ENCODE peak calls at places on chromosome 1, in nine cellular contexts. V, X, W, S, Z, N, E, I and P are unnamed samples.

GRCh38 chr1:93670141-93670540 is 11.5 kb downstream of the BCAR3 start:
- DNase-seq in S (no peak), V (no peak), E (no peak), W (no peak), X (peak), Z (no peak), I (peak), N (no peak), P (no peak)

GRCh38 chr1:5271264-5271663 is 616.9 kb downstream of the AJAP1 start:
- DNase-seq in S (no peak), I (no peak), E (no peak), W (no peak), V (no peak), X (no peak), N (no peak), Z (no peak), P (no peak)

GRCh38 chr1:232033285-232033684 is 406.7 kb downstream of the DISC1 start:
- DNase-seq in Z (no peak), E (no peak), S (no peak), V (no peak), N (no peak), I (no peak), W (no peak), X (no peak), P (no peak)

GRCh38 chr1:193115629-193116227 is 6.1 kb upstream of the CDC73 start:
- DNase-seq in S (peak), I (peak), W (no peak), V (no peak), Z (no peak), X (no peak), N (no peak), E (no peak), P (no peak)

GRCh38 chr1:65955071-65955470 is 162.4 kb downstream of the PDE4B start:
- DNase-seq in X (no peak), N (no peak), E (no peak), Z (no peak), I (no peak), W (no peak), V (no peak), S (no peak), P (no peak)

GRCh38 chr1:62989497-62989896 is 205.6 kb downstream of the ATG4C start:
- DNase-seq in Z (no peak), V (peak), X (no peak), N (no peak), E (no peak), S (no peak), I (no peak), W (no peak), P (no peak)

GRCh38 chr1:91806777-91807700 is 78.9 kb downstream of the TGFBR3 start:
- DNase-seq in E (no peak), X (no peak), W (no peak), S (no peak), I (no peak), Z (no peak), V (no peak), N (no peak), P (no peak)

GRCh38 chr1:68218485-68218884 is 13.8 kb downstream of the WLS start:
- DNase-seq in S (no peak), V (no peak), W (no peak), I (peak), N (no peak), E (no peak), Z (no peak), X (no peak), P (no peak)

GRCh38 chr1:200676829-200677228 is 7.1 kb upstream of the DDX59 start:
- DNase-seq in W (no peak), Z (no peak), V (no peak), I (no peak), E (no peak), N (no peak), S (no peak), X (no peak), P (no peak)

GRCh38 chr1:1176931-1177330 is 3.3 kb downstream of the TTLL10 start:
- DNase-seq in Z (no peak), I (no peak), N (no peak), X (no peak), E (no peak), S (no peak), W (no peak), V (no peak), P (no peak)
- TF ChIP-seq CTCF in Z (no peak), I (no peak), N (no peak), X (no peak), E (no peak), S (no peak), W (no peak), V (no peak), P (no peak)

GRCh38 chr1:151790940-151791651 is 796 bp upstream of the TDRKH start:
- DNase-seq in X (no peak), E (no peak), Z (peak), V (peak), N (no peak), S (no peak), W (peak), I (peak), P (no peak)

GRCh38 chr1:151787689-151788088 is 2.6 kb downstream of the TDRKH start:
- DNase-seq in W (no peak), Z (no peak), I (no peak), N (no peak), S (no peak), E (no peak), V (no peak), X (no peak), P (no peak)

GRCh38 chr1:151790071-151790939 is at the start of gene TDRKH:
- DNase-seq in S (peak), W (peak), Z (peak), I (peak), X (peak), V (peak), N (peak), E (peak), P (peak)
- TF ChIP-seq CTCF in S (no peak), W (peak), Z (peak), I (peak), X (peak), V (no peak), N (no peak), E (no peak), P (peak)

GRCh38 chr1:46753985-46754384 is 35.1 kb upstream of the EFCAB14 start:
- DNase-seq in E (no peak), N (no peak), W (no peak), S (no peak), X (no peak), I (no peak), Z (no peak), V (no peak), P (no peak)
- TF ChIP-seq CTCF in E (no peak), N (no peak), W (no peak), S (no peak), X (no peak), I (no peak), Z (no peak), V (no peak), P (no peak)

DNA sequence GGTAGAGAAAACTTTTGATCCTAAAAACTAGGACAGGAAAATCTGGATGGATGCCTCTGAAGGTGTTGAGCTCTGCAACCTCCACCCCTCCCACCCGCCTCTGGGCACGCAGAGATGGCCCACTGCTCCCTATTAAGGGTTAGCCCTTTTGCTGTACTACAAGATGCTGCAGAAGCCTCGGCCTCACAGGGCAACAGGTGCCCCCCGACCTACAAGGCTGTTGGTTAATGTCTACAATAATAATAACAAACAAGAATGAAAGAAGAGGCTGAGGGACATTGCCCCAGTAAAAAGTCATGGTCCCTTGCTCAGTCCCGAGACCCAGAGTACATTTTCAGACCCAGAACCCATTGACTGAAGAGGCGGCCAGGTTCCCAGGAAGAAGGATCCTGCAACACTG is 7.5 kb upstream of the DESI2 start:
- DNase-seq in Z (no peak), W (no peak), N (no peak), S (no peak), X (no peak), I (no peak), E (no peak), V (no peak), P (no peak)
- TF ChIP-seq CTCF in Z (no peak), W (no peak), N (no peak), S (no peak), X (no peak), I (no peak), E (no peak), V (no peak), P (no peak)

GRCh38 chr1:14507227-14507626 is 91.3 kb upstream of the KAZN start:
- DNase-seq in E (no peak), W (no peak), N (no peak), S (no peak), I (no peak), X (no peak), V (no peak), Z (no peak), P (no peak)

GRCh38 chr1:14500912-14501311 is 97.6 kb upstream of the KAZN start:
- DNase-seq in S (no peak), V (no peak), E (no peak), Z (no peak), X (no peak), W (no peak), N (no peak), I (no peak), P (no peak)

GRCh38 chr1:14500041-14500440 is 98.4 kb upstream of the KAZN start:
- DNase-seq in V (no peak), E (no peak), Z (no peak), I (no peak), W (no peak), S (no peak), N (no peak), X (no peak), P (no peak)

GRCh38 chr1:14506471-14506870 is 92.0 kb upstream of the KAZN start:
- DNase-seq in E (no peak), Z (no peak), V (no peak), I (no peak), X (no peak), N (no peak), S (no peak), W (no peak), P (no peak)

GRCh38 chr1:14504517-14504916 is 94.0 kb upstream of the KAZN start:
- DNase-seq in W (no peak), I (no peak), S (no peak), X (no peak), E (no peak), N (no peak), Z (no peak), V (no peak), P (no peak)
- TF ChIP-seq CTCF in W (no peak), I (no peak), S (no peak), X (no peak), E (no peak), N (no peak), Z (no peak), V (no peak), P (no peak)

GRCh38 chr1:23645338-23645737 is 46.3 kb upstream of the RPL11 start:
- DNase-seq in Z (no peak), E (no peak), W (no peak), V (no peak), I (no peak), X (no peak), N (no peak), S (no peak), P (no peak)

GRCh38 chr1:23644555-23644866 is 47.1 kb upstream of the RPL11 start:
- DNase-seq in X (no peak), S (no peak), N (no peak), Z (no peak), W (no peak), I (no peak), E (no peak), V (no peak), P (no peak)

GRCh38 chr1:23646086-23646485 is 45.5 kb upstream of the RPL11 start:
- DNase-seq in W (no peak), N (no peak), E (no peak), V (no peak), I (peak), Z (no peak), S (no peak), X (no peak), P (no peak)

GRCh38 chr1:23648576-23648975 is 43.0 kb upstream of the RPL11 start:
- DNase-seq in N (no peak), W (no peak), V (no peak), E (no peak), S (no peak), Z (no peak), X (no peak), I (no peak), P (no peak)

GRCh38 chr1:23646571-23646970 is 45.0 kb upstream of the RPL11 start:
- DNase-seq in W (no peak), E (no peak), Z (no peak), I (no peak), S (no peak), V (no peak), N (no peak), X (no peak), P (no peak)
- TF ChIP-seq CTCF in W (no peak), E (no peak), Z (no peak), I (no peak), S (no peak), V (no peak), N (no peak), X (no peak), P (no peak)

DNA sequence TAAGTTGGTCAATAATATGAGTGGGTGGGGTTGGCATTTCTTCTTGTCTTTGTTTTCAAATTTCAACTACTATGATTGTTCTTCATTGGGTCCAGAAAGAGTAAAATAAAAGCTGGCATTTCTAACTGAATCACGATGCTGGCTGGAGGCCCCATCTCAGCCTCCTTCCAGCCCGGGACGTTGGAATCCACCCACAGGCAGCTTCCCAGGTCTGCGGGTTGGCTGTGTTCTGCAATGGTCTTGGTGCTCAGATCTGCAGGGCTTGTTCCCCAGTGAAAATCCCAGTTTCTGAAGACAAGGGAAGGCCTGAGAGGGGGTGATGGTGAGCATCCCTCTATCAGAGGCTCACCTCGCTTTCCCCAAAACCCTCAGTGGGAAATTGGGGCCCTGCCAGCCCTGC is 54.7 kb upstream of the ARHGEF16 start:
- DNase-seq in Z (no peak), I (no peak), S (no peak), E (peak), X (no peak), W (no peak), V (no peak), N (no peak), P (no peak)
- TF ChIP-seq CTCF in Z (no peak), I (no peak), S (no peak), E (no peak), X (no peak), W (no peak), V (no peak), N (no peak), P (no peak)

DNA sequence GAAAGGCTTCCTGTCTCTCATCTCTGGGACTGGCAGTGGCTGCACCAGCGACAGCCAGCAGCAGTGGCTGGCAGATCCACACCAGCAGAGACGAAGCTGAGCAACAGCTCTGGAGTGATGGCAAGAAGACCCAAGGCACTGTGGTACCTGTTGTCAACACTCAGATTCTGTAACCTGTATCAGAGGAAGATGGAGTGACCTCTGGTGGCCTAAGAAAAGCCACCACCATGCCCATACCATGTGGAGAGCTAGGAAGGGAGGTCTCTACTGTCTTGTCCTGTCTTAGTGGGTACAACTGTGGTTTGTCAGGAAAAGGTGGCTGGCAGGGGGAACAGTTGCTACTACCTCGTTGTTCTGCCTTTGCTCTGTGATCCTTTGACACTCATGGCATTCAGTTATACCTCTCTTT is 22.5 kb upstream of the RHBDL2 start:
- DNase-seq in Z (no peak), N (peak), S (no peak), W (no peak), X (no peak), E (no peak), V (no peak), I (no peak), P (no peak)
- TF ChIP-seq CTCF in Z (no peak), N (no peak), S (no peak), W (no peak), X (no peak), E (no peak), V (no peak), I (peak), P (no peak)

GRCh38 chr1:225972344-225973152 is 26.6 kb downstream of the SDE2 start:
- DNase-seq in Z (no peak), E (no peak), N (no peak), V (no peak), I (no peak), W (no peak), X (no peak), S (no peak), P (no peak)
- TF ChIP-seq CTCF in Z (no peak), E (no peak), N (no peak), V (no peak), I (no peak), W (no peak), X (no peak), S (no peak), P (no peak)

GRCh38 chr1:32470991-32471694 is 6.3 kb downstream of the ZBTB8B start:
- DNase-seq in Z (no peak), E (peak), I (no peak), N (peak), S (no peak), W (no peak), V (no peak), X (no peak), P (no peak)
- TF ChIP-seq CTCF in Z (peak), E (no peak), I (no peak), N (no peak), S (no peak), W (peak), V (no peak), X (no peak), P (peak)